ENCODE peak calls at places on chromosomes 1 and 21, in four cellular contexts. One of them, this sample, is unnamed.
A peak's percentile ranks its signal among the peaks of the same experiment; 100 is the strongest.

GRCh38 chr1:234303231-234303630 is 70.0 kb upstream of the COA6 start:
- DNase-seq in HTR-8/SVneo: no peak
- DNase-seq in cardiac fibroblast: no peak
- DNase-seq in mammary epithelial cell: no peak
- DNase-seq in this sample: no peak

GRCh38 chr1:244346972-244347618 is 104.6 kb downstream of the ADSS2 start:
- DNase-seq in HTR-8/SVneo: no peak
- DNase-seq in mammary epithelial cell: no peak
- DNase-seq in cardiac fibroblast: peak; percentile 45
- DNase-seq in this sample: no peak

GRCh38 chr1:223423641-223424233 is 30.5 kb downstream of the CCDC185 start:
- DNase-seq in cardiac fibroblast: no peak
- DNase-seq in HTR-8/SVneo: no peak
- DNase-seq in mammary epithelial cell: peak; percentile 21
- DNase-seq in this sample: no peak

GRCh38 chr1:19024532-19024931 is 68.1 kb upstream of the IFFO2 start:
- DNase-seq in cardiac fibroblast: no peak
- DNase-seq in mammary epithelial cell: no peak
- DNase-seq in HTR-8/SVneo: no peak
- DNase-seq in this sample: no peak

GRCh38 chr1:147500309-147500839 is 40.9 kb upstream of the BCL9 start:
- DNase-seq in HTR-8/SVneo: no peak
- DNase-seq in mammary epithelial cell: no peak
- DNase-seq in cardiac fibroblast: no peak
- DNase-seq in this sample: no peak

GRCh38 chr1:15723631-15724246 is 12.3 kb upstream of the SLC25A34 start:
- DNase-seq in HTR-8/SVneo: no peak
- DNase-seq in mammary epithelial cell: no peak
- DNase-seq in cardiac fibroblast: no peak
- DNase-seq in this sample: no peak

GRCh38 chr1:78237364-78237916 is 191.7 kb downstream of the GIPC2 start:
- DNase-seq in HTR-8/SVneo: no peak
- DNase-seq in cardiac fibroblast: no peak
- DNase-seq in mammary epithelial cell: peak; percentile 88
- DNase-seq in this sample: no peak

GRCh38 chr1:247415423-247416361 is at the start of gene NLRP3:
- DNase-seq in mammary epithelial cell: peak; percentile 73
- DNase-seq in HTR-8/SVneo: peak; percentile 74
- DNase-seq in cardiac fibroblast: no peak
- DNase-seq in this sample: peak; percentile 77

GRCh38 chr1:150008699-150009098 is 1.8 kb downstream of the OTUD7B start:
- DNase-seq in HTR-8/SVneo: no peak
- DNase-seq in cardiac fibroblast: no peak
- DNase-seq in mammary epithelial cell: no peak
- DNase-seq in this sample: no peak

GRCh38 chr1:224458296-224458695 is 23.7 kb upstream of the WDR26 start:
- DNase-seq in cardiac fibroblast: no peak
- DNase-seq in mammary epithelial cell: no peak
- DNase-seq in HTR-8/SVneo: no peak
- DNase-seq in this sample: no peak

GRCh38 chr21:44927587-44928461 is 7.1 kb upstream of the ITGB2 start:
- DNase-seq in HTR-8/SVneo: peak; percentile 73
- DNase-seq in cardiac fibroblast: peak; percentile 56
- DNase-seq in mammary epithelial cell: peak; percentile 89
- DNase-seq in this sample: peak; percentile 88

GRCh38 chr21:42330380-42331336 is 15.4 kb upstream of the TFF3 start:
- DNase-seq in cardiac fibroblast: no peak
- DNase-seq in HTR-8/SVneo: no peak
- DNase-seq in mammary epithelial cell: no peak
- DNase-seq in this sample: no peak

GRCh38 chr1:169163059-169163458 is 56.6 kb downstream of the ATP1B1 start:
- DNase-seq in mammary epithelial cell: peak; percentile 31
- DNase-seq in cardiac fibroblast: peak; percentile 18
- DNase-seq in HTR-8/SVneo: peak; percentile 28
- DNase-seq in this sample: no peak